ENCODE peak calls at places on chromosome 1, in five cellular contexts. I is osteoblast, U is GM23248, G is right cardiac atrium, E is AG04450. S is an unnamed sample.

GRCh38 chr1:12343823-12344487 is 114.1 kb downstream of the VPS13D start:
- DNase-seq in U (no peak), I (no peak), G (no peak), E (no peak), S (no peak)

GRCh38 chr1:36182734-36183133 is 26.8 kb downstream of the MAP7D1 start:
- DNase-seq in U (no peak), G (no peak), E (no peak), I (peak; percentile 3), S (no peak)

GRCh38 chr1:248404024-248404423 is 1.2 kb downstream of the OR2T1 start:
- DNase-seq in G (no peak), E (no peak), U (no peak), I (no peak), S (peak; percentile 4)

GRCh38 chr1:78840447-78841251 is 165.9 kb downstream of the ADGRL4 start:
- DNase-seq in E (peak; percentile 55), U (peak; percentile 78), G (peak; percentile 13), I (peak; percentile 71), S (peak; percentile 34)

GRCh38 chr1:166166701-166167394 is at the start of gene FAM78B:
- DNase-seq in G (peak; percentile 80), E (no peak), U (peak; percentile 66), I (peak; percentile 89), S (peak; percentile 67)

GRCh38 chr1:67031848-67032247 is 22.1 kb downstream of the SLC35D1 start:
- DNase-seq in G (no peak), U (no peak), E (no peak), I (no peak), S (no peak)

GRCh38 chr1:44636067-44636466 is 38.2 kb downstream of the TMEM53 start:
- DNase-seq in U (no peak), G (no peak), I (no peak), E (no peak), S (no peak)

GRCh38 chr1:235624751-235625192 is 24.8 kb downstream of the GNG4 start:
- DNase-seq in U (no peak), I (no peak), G (no peak), E (no peak), S (no peak)

GRCh38 chr1:154861607-154862094 is 8.4 kb downstream of the KCNN3 start:
- DNase-seq in E (peak; percentile 52), U (no peak), I (peak; percentile 83), G (no peak), S (no peak)

GRCh38 chr1:25570798-25571521 is 27.6 kb downstream of the LDLRAP1 start:
- DNase-seq in G (no peak), U (no peak), E (no peak), I (peak; percentile 69), S (no peak)

DNA sequence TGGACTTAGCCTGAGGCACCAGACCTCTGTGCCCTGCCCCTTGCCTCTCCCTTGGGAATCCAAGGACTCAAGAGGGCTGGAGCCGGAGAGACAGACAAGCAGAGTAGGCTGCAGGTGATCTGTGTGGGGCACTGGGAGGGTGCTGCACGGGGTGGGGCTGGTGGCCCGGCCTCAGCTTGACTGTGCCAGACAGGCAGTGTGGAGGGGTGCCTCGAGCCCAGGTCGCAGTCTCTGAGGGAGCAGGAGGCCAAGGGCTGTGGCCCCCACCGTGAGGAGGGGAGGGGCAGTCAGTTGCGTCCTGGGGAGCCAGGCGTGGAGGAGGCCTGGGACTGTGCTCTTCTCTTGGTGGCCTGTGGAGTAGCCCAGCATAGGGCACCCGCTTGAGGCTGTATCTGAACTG is 4.0 kb downstream of the GABRD start:
- DNase-seq in I (no peak), U (no peak), E (no peak), G (no peak), S (no peak)
- H3K27me3 ChIP-seq in I (peaks cover 44% of the 10 kb centered on the region), U (peaks cover 31% of the 10 kb centered on the region), E (peaks cover 73% of the 10 kb centered on the region), G (no peaks in the 10 kb centered on the region), S (peaks cover 20% of the 10 kb centered on the region)

GRCh38 chr1:2926447-2927055 is 94.7 kb upstream of the ACTRT2 start:
- DNase-seq in E (no peak), U (no peak), I (no peak), G (no peak), S (no peak)
- H3K9me3 ChIP-seq in E (peaks cover 97% of the 10 kb centered on the region), U (no peaks in the 10 kb centered on the region), I (no peaks in the 10 kb centered on the region), G (no peaks in the 10 kb centered on the region), S (peaks cover 33% of the 10 kb centered on the region)

GRCh38 chr1:84995484-84996334 is 1.2 kb downstream of the MCOLN2 start:
- DNase-seq in U (no peak), E (no peak), I (no peak), G (no peak), S (no peak)
- H3K27me3 ChIP-seq in U (peaks cover 20% of the 10 kb centered on the region), E (peaks cover 58% of the 10 kb centered on the region), I (peaks cover 69% of the 10 kb centered on the region), G (no peaks in the 10 kb centered on the region), S (peaks cover 2% of the 10 kb centered on the region)

GRCh38 chr1:22681564-22682276 is 28.7 kb downstream of the C1QB start:
- DNase-seq in E (no peak), U (no peak), G (no peak), I (no peak), S (no peak)

GRCh38 chr1:22687191-22687590 is 23.4 kb upstream of the EPHB2 start:
- DNase-seq in G (no peak), E (no peak), I (no peak), U (no peak), S (no peak)

GRCh38 chr1:22683547-22683946 is 27.1 kb upstream of the EPHB2 start:
- DNase-seq in U (no peak), E (no peak), G (no peak), I (peak; percentile 73), S (no peak)

GRCh38 chr1:22689505-22689904 is 21.1 kb upstream of the EPHB2 start:
- DNase-seq in I (peak; percentile 96), U (peak; percentile 96), E (peak; percentile 45), G (no peak), S (peak; percentile 71)

DNA sequence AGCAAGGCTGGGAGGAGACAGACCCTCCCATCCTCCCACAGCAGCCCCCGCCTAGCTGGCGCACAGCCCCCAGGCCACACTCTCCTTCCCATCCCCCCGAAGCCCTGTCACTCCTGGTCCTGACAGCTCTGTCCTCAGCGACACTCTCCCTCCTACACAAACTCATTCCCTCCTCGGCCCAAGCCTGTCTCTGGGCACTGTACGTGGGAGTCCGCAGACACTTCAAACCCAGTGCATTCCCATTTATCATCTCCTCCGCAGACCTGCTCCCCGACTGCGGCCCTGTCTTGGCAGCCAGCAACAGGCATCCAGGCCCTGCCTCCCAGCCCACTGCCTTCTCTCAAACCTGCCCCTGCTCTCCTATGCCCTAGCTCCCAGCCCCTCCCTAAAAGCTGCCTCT is 25.0 kb upstream of the EPHB2 start:
- DNase-seq in E (no peak), G (no peak), I (no peak), U (peak; percentile 40), S (no peak)
- H3K9me3 ChIP-seq in E (no peaks in the 10 kb centered on the region), G (no peaks in the 10 kb centered on the region), I (no peaks in the 10 kb centered on the region), U (no peaks in the 10 kb centered on the region), S (no peaks in the 10 kb centered on the region)

DNA sequence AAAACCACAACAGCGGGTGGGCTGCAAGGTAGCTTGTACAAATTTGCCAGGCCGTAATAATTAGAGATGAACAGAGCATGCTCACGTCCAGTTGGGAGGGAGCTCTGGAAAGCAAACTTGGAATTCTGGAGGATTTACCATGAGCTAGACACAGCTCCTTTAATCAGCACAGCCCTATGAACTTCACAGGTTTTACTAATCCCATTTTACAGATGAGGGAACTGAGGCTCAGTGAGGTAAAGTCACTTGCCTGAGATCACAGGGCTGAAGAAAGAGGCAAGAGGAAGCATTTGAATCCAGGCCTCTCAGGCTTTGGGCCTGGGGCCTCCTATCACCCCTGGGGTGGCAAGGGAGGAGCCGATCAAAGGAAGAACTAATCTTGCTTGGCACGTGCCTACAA is 24.0 kb downstream of the PAX7 start:
- DNase-seq in E (no peak), I (no peak), G (no peak), U (no peak), S (no peak)
- H3K27me3 ChIP-seq in E (peaks cover 39% of the 10 kb centered on the region), I (peaks cover 40% of the 10 kb centered on the region), G (no peaks in the 10 kb centered on the region), U (peaks cover 53% of the 10 kb centered on the region), S (peaks cover 8% of the 10 kb centered on the region)